ENCODE peak calls at places on chromosomes 7 and 10, in four cellular contexts. X, W, D and G are unnamed samples.
A peak's percentile ranks its signal among the peaks of the same experiment; 100 is the strongest.

GRCh38 chr10:92990615-92991014 is 70.0 kb upstream of the CYP26C1 start:
- DNase-seq in D (no peak), X (no peak), W (peak; percentile 25), G (no peak)

GRCh38 chr10:125060851-125061556 is 99.4 kb downstream of the CTBP2 start:
- DNase-seq in W (peak; percentile 74), D (peak; percentile 36), X (peak; percentile 19), G (no peak)

GRCh38 chr7:84105582-84105981 is 89.0 kb downstream of the SEMA3A start:
- DNase-seq in D (no peak), X (no peak), W (no peak), G (no peak)

GRCh38 chr10:78658645-78659632 is 409.8 kb upstream of the ZMIZ1 start:
- DNase-seq in X (no peak), W (peak; percentile 39), D (no peak), G (no peak)

GRCh38 chr10:95391570-95392249 is 100.9 kb upstream of the PDLIM1 start:
- DNase-seq in D (no peak), X (no peak), W (peak; percentile 19), G (no peak)

GRCh38 chr7:69283421-69283820 is 314.9 kb upstream of the AUTS2 start:
- DNase-seq in D (no peak), X (no peak), W (no peak), G (no peak)

GRCh38 chr10:27147701-27148100 is 6.5 kb downstream of the YME1L1 start:
- DNase-seq in D (no peak), W (no peak), X (no peak), G (no peak)

GRCh38 chr10:35421553-35422178 is 85.4 kb downstream of the CCNY start:
- DNase-seq in D (no peak), W (peak; percentile 99), X (no peak), G (no peak)

GRCh38 chr7:75866497-75867389 is 12.1 kb upstream of the RHBDD2 start:
- DNase-seq in W (peak; percentile 66), D (peak; percentile 37), X (peak; percentile 42), G (peak; percentile 44)

DNA sequence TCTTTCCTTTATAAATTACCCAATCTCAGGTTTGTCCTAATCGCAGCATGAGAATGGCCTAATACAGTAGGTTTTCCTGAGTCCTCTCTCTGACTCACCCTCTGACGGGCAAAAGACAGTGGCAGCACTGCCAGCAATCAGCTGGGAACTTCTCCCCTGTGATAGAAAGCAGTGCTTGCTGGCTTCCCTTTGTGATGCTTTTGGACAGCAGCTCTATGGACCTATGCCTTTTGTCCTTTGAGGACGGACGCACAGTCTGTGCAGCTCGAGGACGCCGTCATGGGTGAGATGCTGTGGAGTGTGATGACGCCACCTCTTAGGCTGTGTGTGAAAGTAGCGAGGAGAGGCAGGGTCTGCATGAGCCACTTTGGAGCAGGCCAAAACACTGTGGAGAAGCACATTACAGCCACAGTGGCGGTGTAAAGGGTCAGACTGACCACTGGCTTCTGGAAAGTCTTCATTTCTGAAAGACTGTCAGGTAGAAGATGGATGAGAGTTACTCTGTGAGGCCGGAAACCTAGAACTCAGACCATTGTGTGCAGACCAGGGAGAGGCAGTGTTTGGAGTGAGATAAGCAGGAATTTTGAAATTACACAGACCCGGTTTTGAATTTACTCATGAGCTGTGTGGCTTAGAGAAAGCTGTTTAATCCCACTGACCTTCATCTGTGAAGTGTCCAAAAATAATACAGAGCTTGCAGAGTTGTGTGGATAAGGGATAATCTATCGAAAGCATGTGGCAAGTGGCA is 69.0 kb downstream of the KIAA1217 start:
- DNase-seq in X (no peak), W (no peak), D (no peak), G (no peak)
- H3K27ac ChIP-seq in X (no peak overlapping the region), W (no peak overlapping the region), D (no peak overlapping the region), G (no peak overlapping the region)

GRCh38 chr7:148590533-148590932 is at the start of gene C7orf33:
- DNase-seq in W (no peak), X (no peak), D (no peak), G (no peak)
- H3K27me3 ChIP-seq in W (peaks cover 8% of the 10 kb centered on the region), X (no peaks in the 10 kb centered on the region), D (no peaks in the 10 kb centered on the region), G (no peaks in the 10 kb centered on the region)

GRCh38 chr7:122304604-122304975 is at the start of gene FEZF1:
- DNase-seq in X (no peak), W (peak; percentile 57), D (no peak), G (no peak)
- H3K27ac ChIP-seq in X (no peak within 1 kb of the TSS), W (no peak within 1 kb of the TSS), D (no peak within 1 kb of the TSS), G (no peak within 1 kb of the TSS)

DNA sequence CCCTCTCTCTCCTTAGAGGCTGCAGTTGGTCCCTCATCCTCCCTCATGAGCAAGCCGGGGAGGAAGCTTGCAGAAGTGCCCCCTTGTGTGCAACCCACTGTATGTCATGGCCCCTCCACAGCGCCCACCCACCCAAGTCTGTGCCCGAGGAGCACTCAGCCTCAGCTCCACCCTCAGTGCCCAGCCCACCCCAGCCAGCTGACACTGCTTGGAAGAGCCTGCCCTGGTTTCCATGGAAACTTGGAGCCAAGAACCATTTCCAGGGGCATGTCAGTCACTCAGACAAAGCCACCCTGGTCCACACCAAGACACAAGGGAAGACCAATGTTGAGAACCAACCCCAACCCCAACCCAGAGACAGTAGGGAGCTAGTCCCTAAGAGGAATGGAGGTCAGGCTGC is 79.5 kb downstream of the PAX2 start:
- DNase-seq in D (no peak), W (no peak), X (no peak), G (no peak)
- H3K27me3 ChIP-seq in D (peaks cover 11% of the 10 kb centered on the region), W (peaks cover 61% of the 10 kb centered on the region), X (peaks cover 39% of the 10 kb centered on the region), G (peaks cover 34% of the 10 kb centered on the region)

DNA sequence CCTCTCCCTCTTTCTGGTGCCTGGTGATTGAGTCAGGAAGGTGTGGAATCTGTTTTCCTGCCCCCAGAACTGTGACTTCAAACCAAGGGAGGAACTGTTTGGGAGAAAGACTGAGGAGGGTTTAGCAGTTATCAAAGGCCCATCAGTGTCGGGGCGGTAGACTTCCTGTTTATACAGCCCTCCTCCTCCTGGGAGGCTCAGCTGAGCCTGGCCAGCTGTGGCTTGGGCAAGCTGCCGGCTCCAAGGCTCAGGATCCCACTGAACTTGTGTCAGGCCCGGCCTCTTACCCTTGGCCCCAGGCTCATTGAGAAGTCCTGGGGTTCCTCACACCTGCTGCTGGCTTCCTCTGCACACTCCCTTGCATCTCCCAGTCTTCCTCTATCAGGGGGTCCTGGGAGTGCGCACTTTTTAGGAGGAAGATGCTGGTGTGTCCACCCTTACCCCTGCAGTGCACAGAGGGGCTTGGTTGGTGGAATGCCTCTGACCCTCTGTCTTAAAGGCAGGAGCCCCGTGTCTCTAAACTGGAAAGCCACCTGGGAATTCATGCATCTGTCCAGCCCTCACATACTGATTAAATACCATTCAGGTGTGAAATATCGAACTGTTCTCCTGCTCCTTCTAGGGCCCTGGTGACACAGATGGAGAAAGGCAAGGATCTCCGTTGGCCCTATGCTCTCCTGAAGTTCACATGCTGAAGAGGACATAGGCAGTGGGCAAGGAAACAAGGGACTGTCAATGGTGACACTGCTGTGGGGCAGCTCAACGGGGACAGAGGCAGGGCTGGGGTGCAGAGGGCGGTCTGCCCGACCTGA is 32.4 kb downstream of the CXCL12 start:
- DNase-seq in D (no peak), W (no peak), X (no peak), G (no peak)
- H3K27ac ChIP-seq in D (no peak overlapping the region), W (no peak overlapping the region), X (no peak overlapping the region), G (no peak overlapping the region)

GRCh38 chr10:8042864-8043568 is 11.5 kb upstream of the GATA3 start:
- DNase-seq in W (no peak), X (no peak), D (no peak), G (no peak)
- H3K27me3 ChIP-seq in W (peaks cover 36% of the 10 kb centered on the region), X (peaks cover 86% of the 10 kb centered on the region), D (peaks cover 63% of the 10 kb centered on the region), G (peaks cover 97% of the 10 kb centered on the region)

DNA sequence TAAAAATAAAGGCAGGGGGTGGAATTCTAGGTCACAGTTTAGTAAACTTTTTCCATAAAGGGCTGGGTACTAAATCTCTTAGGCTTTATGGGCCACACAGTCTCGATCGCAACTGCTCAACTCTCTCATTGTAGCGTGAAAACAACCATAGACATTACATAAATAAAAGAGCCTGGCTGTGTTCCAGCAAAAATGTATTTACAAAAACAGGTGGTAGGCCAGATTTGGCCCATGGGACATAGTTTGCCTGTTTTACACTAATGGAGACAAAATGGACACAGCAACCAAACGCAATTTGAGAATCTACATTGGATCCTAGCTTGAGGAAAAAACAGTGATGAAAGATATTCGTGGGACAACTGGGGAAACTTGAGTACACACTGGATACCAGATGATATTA is 23.2 kb upstream of the MALSU1 start:
- DNase-seq in D (no peak), W (no peak), X (no peak), G (no peak)
- H3K27ac ChIP-seq in D (no peak overlapping the region), W (no peak overlapping the region), X (no peak overlapping the region), G (no peak overlapping the region)